ENCODE peak calls at places on chromosomes 13 and 19, in five cellular contexts. L, K, D, I and M are unnamed samples.

GRCh38 chr19:3188627-3189596 is 3.2 kb downstream of the NCLN start:
- DNase-seq in L (no peak), K (no peak), D (no peak), I (no peak), M (no peak)

GRCh38 chr19:4071610-4072009 is 4.9 kb upstream of the ZBTB7A start:
- DNase-seq in L (no peak), K (no peak), D (no peak), I (no peak), M (no peak)

GRCh38 chr13:43797869-43798268 is 11.1 kb upstream of the ENOX1 start:
- DNase-seq in L (no peak), K (no peak), D (no peak), I (no peak), M (no peak)

GRCh38 chr13:40665754-40666057 is 735 bp downstream of the FOXO1 start:
- DNase-seq in L (no peak), K (no peak), D (no peak), I (no peak), M (no peak)

GRCh38 chr19:31317098-31317497 is 32.1 kb downstream of the TSHZ3 start:
- DNase-seq in L (no peak), K (no peak), D (no peak), I (no peak), M (no peak)

GRCh38 chr13:113935081-113935511 is 38.8 kb downstream of the C13orf46 start:
- DNase-seq in L (no peak), K (peak; percentile 27), D (no peak), I (peak; percentile 75), M (no peak)

GRCh38 chr19:2150794-2151338 is 500 bp downstream of the AP3D1 start:
- DNase-seq in L (no peak), K (no peak), D (no peak), I (peak; percentile 33), M (no peak)

GRCh38 chr13:114002771-114003321 is 29.0 kb upstream of the C13orf46 start:
- DNase-seq in L (no peak), K (no peak), D (no peak), I (no peak), M (no peak)

GRCh38 chr13:97359181-97360057 is 74.5 kb upstream of the RAP2A start:
- DNase-seq in L (peak; percentile 71), K (no peak), D (peak; percentile 69), I (peak; percentile 90), M (peak; percentile 44)

GRCh38 chr13:27806744-27807387 is 14.6 kb downstream of the GSX1 start:
- DNase-seq in L (no peak), K (no peak), D (no peak), I (no peak), M (no peak)

GRCh38 chr19:7830272-7830771 is 304 bp downstream of the EVI5L start:
- DNase-seq in L (no peak), K (no peak), D (no peak), I (no peak), M (no peak)

GRCh38 chr19:1082165-1082927 is 12.8 kb downstream of the POLR2E start:
- DNase-seq in L (peak; percentile 86), K (no peak), D (no peak), I (peak; percentile 90), M (no peak)

GRCh38 chr19:37953125-37953524 is 46.1 kb downstream of the SIPA1L3 start:
- DNase-seq in L (no peak), K (no peak), D (no peak), I (peak; percentile 81), M (no peak)

GRCh38 chr13:112444001-112444311 is 67.8 kb downstream of the SPACA7 start:
- DNase-seq in L (no peak), K (no peak), D (peak; percentile 19), I (peak; percentile 89), M (no peak)

GRCh38 chr19:42284641-42285341 is 15.7 kb downstream of the CIC start:
- DNase-seq in L (no peak), K (no peak), D (no peak), I (peak; percentile 58), M (peak; percentile 33)

GRCh38 chr13:107185889-107186288 is 618.0 kb upstream of the ARGLU1 start:
- DNase-seq in L (no peak), K (no peak), D (no peak), I (no peak), M (no peak)

GRCh38 chr13:44273991-44274810 is 99.4 kb upstream of the SERP2 start:
- DNase-seq in L (no peak), K (no peak), D (no peak), I (no peak), M (no peak)

GRCh38 chr19:44643605-44644390 is at the start of gene PVR:
- DNase-seq in L (peak; percentile 61), K (peak; percentile 55), D (no peak), I (peak; percentile 88), M (peak; percentile 68)

GRCh38 chr13:76225815-76226489 is 589.8 kb downstream of the LMO7 start:
- DNase-seq in L (no peak), K (no peak), D (peak; percentile 8), I (peak; percentile 69), M (no peak)

GRCh38 chr19:39645800-39646411 is 9.8 kb upstream of the LGALS16 start:
- DNase-seq in L (no peak), K (no peak), D (peak; percentile 8), I (peak; percentile 86), M (no peak)

GRCh38 chr19:7982651-7983099 is 22.8 kb downstream of the ELAVL1 start:
- DNase-seq in L (no peak), K (no peak), D (no peak), I (peak; percentile 84), M (no peak)

GRCh38 chr19:55080121-55080914 is 4.6 kb downstream of the EPS8L1 start:
- DNase-seq in L (peak; percentile 92), K (no peak), D (no peak), I (peak; percentile 82), M (no peak)

GRCh38 chr19:1873524-1874473 is 10.4 kb upstream of the KLF16 start:
- DNase-seq in L (no peak), K (no peak), D (no peak), I (no peak), M (peak; percentile 64)

GRCh38 chr19:28737021-28737525 is 475.9 kb downstream of the UQCRFS1 start:
- DNase-seq in L (no peak), K (no peak), D (peak; percentile 22), I (peak; percentile 66), M (no peak)

GRCh38 chr13:95603887-95604533 is 40.5 kb downstream of the DZIP1 start:
- DNase-seq in L (no peak), K (no peak), D (peak; percentile 40), I (no peak), M (peak; percentile 7)

GRCh38 chr19:46385636-46386035 is 27.7 kb downstream of the CCDC8 start:
- DNase-seq in L (no peak), K (no peak), D (no peak), I (no peak), M (no peak)

GRCh38 chr13:45851171-45851889 is at the start of gene SIAH3:
- DNase-seq in L (peak; percentile 28), K (no peak), D (peak; percentile 27), I (peak; percentile 72), M (no peak)

GRCh38 chr19:41801682-41802317 is 5.4 kb downstream of the CEACAM3 start:
- DNase-seq in L (no peak), K (no peak), D (no peak), I (no peak), M (no peak)

GRCh38 chr13:41565221-41565620 is 107.9 kb downstream of the RGCC start:
- DNase-seq in L (no peak), K (no peak), D (peak; percentile 72), I (peak; percentile 85), M (no peak)

GRCh38 chr13:73767191-73767741 is 366.9 kb downstream of the KLF12 start:
- DNase-seq in L (no peak), K (no peak), D (no peak), I (peak; percentile 77), M (no peak)

GRCh38 chr13:52070929-52071523 is 46.5 kb downstream of the UTP14C start:
- DNase-seq in L (peak; percentile 32), K (no peak), D (no peak), I (peak; percentile 17), M (no peak)

GRCh38 chr13:24458736-24459135 is 53.8 kb downstream of the PARP4 start:
- DNase-seq in L (no peak), K (no peak), D (no peak), I (no peak), M (no peak)

GRCh38 chr19:45667620-45668341 is at the start of gene GIPR:
- DNase-seq in L (no peak), K (no peak), D (no peak), I (peak; percentile 45), M (no peak)

GRCh38 chr19:17950310-17951150 is 16.4 kb upstream of the KCNN1 start:
- DNase-seq in L (peak; percentile 75), K (no peak), D (no peak), I (peak; percentile 95), M (no peak)